ENCODE peak calls at places on chromosome 17, in six cellular contexts. A is left ventricle myocardium inferior, J is thyroid gland, Q is DND-41, F is aorta, Z is heart right ventricle. D is an unnamed sample.

GRCh38 chr17:81311954-81312353 is 16.8 kb upstream of the SLC38A10 start:
- DNase-seq in A (no peak), J (no peak), Q (no peak), F (no peak), Z (no peak), D (no peak)

GRCh38 chr17:49926886-49927285 is 42.1 kb upstream of the DLX4 start:
- DNase-seq in A (peak), J (peak), Q (no peak), F (peak), Z (peak), D (no peak)

GRCh38 chr17:60049936-60050335 is 28.8 kb downstream of the HEATR6 start:
- DNase-seq in A (no peak), J (no peak), Q (no peak), F (no peak), Z (no peak), D (no peak)

GRCh38 chr17:42566215-42566872 is 556 bp upstream of the MLX start:
- DNase-seq in A (no peak), J (no peak), Q (no peak), F (no peak), Z (no peak), D (no peak)

GRCh38 chr17:51166987-51167931 is 1.0 kb downstream of the NME2 start:
- DNase-seq in A (peak), J (peak), Q (peak), F (peak), Z (peak), D (peak)

GRCh38 chr17:47605006-47605405 is 44.7 kb upstream of the KPNB1 start:
- DNase-seq in A (no peak), J (no peak), Q (no peak), F (no peak), Z (no peak), D (no peak)

GRCh38 chr17:48751733-48752398 is 23.3 kb upstream of the HOXB13 start:
- DNase-seq in A (no peak), J (no peak), Q (no peak), F (no peak), Z (no peak), D (no peak)

GRCh38 chr17:76469076-76469990 is 1.9 kb downstream of the AANAT start:
- DNase-seq in A (no peak), J (no peak), Q (no peak), F (no peak), Z (no peak), D (no peak)

GRCh38 chr17:83024205-83024971 is 55.0 kb upstream of the METRNL start:
- DNase-seq in A (no peak), J (no peak), Q (no peak), F (no peak), Z (no peak), D (no peak)

GRCh38 chr17:69539781-69540319 is 125.4 kb downstream of the MAP2K6 start:
- DNase-seq in A (no peak), J (peak), Q (no peak), F (no peak), Z (no peak), D (no peak)

GRCh38 chr17:14790518-14790917 is 474.6 kb downstream of the PMP22 start:
- DNase-seq in A (no peak), J (no peak), Q (no peak), F (no peak), Z (peak), D (no peak)

GRCh38 chr17:28384281-28385036 is 13.0 kb downstream of the SARM1 start:
- DNase-seq in A (peak), J (peak), Q (peak), F (peak), Z (peak), D (peak)

GRCh38 chr17:76367647-76368046 is 13.9 kb upstream of the PRPSAP1 start:
- DNase-seq in A (no peak), J (no peak), Q (no peak), F (no peak), Z (no peak), D (no peak)

GRCh38 chr17:80872999-80873951 is 118.4 kb upstream of the CHMP6 start:
- DNase-seq in A (peak), J (no peak), Q (no peak), F (no peak), Z (no peak), D (no peak)

GRCh38 chr17:34902761-34903325 is 58.4 kb downstream of the CCT6B start:
- DNase-seq in A (no peak), J (no peak), Q (no peak), F (no peak), Z (no peak), D (no peak)

GRCh38 chr17:70029019-70029767 is 45.8 kb upstream of the KCNJ16 start:
- DNase-seq in A (no peak), J (no peak), Q (no peak), F (no peak), Z (no peak), D (no peak)

GRCh38 chr17:47316316-47316715 is 7.4 kb upstream of the EFCAB13 start:
- DNase-seq in A (no peak), J (no peak), Q (no peak), F (no peak), Z (no peak), D (no peak)

GRCh38 chr17:78365561-78366108 is 5.8 kb upstream of the SOCS3 start:
- DNase-seq in A (no peak), J (peak), Q (no peak), F (no peak), Z (no peak), D (no peak)

GRCh38 chr17:78366109-78366848 is 6.4 kb upstream of the SOCS3 start:
- DNase-seq in A (no peak), J (peak), Q (no peak), F (no peak), Z (no peak), D (no peak)

GRCh38 chr17:78362232-78362631 is 2.4 kb upstream of the SOCS3 start:
- DNase-seq in A (no peak), J (no peak), Q (no peak), F (no peak), Z (no peak), D (no peak)

GRCh38 chr17:78362671-78363070 is 2.8 kb upstream of the SOCS3 start:
- DNase-seq in A (no peak), J (no peak), Q (no peak), F (no peak), Z (no peak), D (no peak)

GRCh38 chr17:78364436-78365281 is 4.8 kb upstream of the SOCS3 start:
- DNase-seq in A (no peak), J (no peak), Q (no peak), F (no peak), Z (no peak), D (no peak)
- H3K4me3 ChIP-seq in A (no peak), J (no peak), Q (no peak), F (no peak), Z (no peak), D (no peak)

GRCh38 chr17:45128331-45128730 is 4.0 kb downstream of the PLCD3 start:
- DNase-seq in A (no peak), J (no peak), Q (no peak), F (peak), Z (no peak), D (no peak)
- H3K27ac ChIP-seq in A (peak), J (peak), Q (no peak), F (peak), Z (peak), D (peak)

GRCh38 chr17:55730380-55730779 is 7.7 kb upstream of the TMEM100 start:
- DNase-seq in A (no peak), J (no peak), Q (no peak), F (no peak), Z (no peak), D (no peak)

GRCh38 chr17:55734128-55734781 is 11.6 kb upstream of the TMEM100 start:
- DNase-seq in A (no peak), J (no peak), Q (no peak), F (no peak), Z (no peak), D (no peak)

GRCh38 chr17:55730808-55731207 is 8.1 kb upstream of the TMEM100 start:
- DNase-seq in A (no peak), J (no peak), Q (no peak), F (no peak), Z (no peak), D (no peak)

GRCh38 chr17:55729484-55729883 is 6.8 kb upstream of the TMEM100 start:
- DNase-seq in A (no peak), J (no peak), Q (no peak), F (no peak), Z (no peak), D (no peak)

GRCh38 chr17:55731586-55732250 is 9.1 kb upstream of the TMEM100 start:
- DNase-seq in A (peak), J (peak), Q (no peak), F (peak), Z (peak), D (no peak)
- H3K4me3 ChIP-seq in A (peak), J (no peak), Q (no peak), F (no peak), Z (peak), D (no peak)

GRCh38 chr17:1750628-1751027 is 8.0 kb downstream of the SERPINF2 start:
- DNase-seq in A (no peak), J (no peak), Q (no peak), F (no peak), Z (no peak), D (no peak)

GRCh38 chr17:1754430-1755112 is 7.3 kb upstream of the SERPINF1 start:
- DNase-seq in A (no peak), J (no peak), Q (no peak), F (no peak), Z (no peak), D (no peak)

GRCh38 chr17:1755252-1755992 is 6.4 kb upstream of the SERPINF1 start:
- DNase-seq in A (no peak), J (no peak), Q (no peak), F (no peak), Z (no peak), D (no peak)

GRCh38 chr17:1753767-1754429 is 8.0 kb upstream of the SERPINF1 start:
- DNase-seq in A (no peak), J (no peak), Q (no peak), F (no peak), Z (no peak), D (no peak)

GRCh38 chr17:1752425-1752941 is 9.4 kb upstream of the SERPINF1 start:
- DNase-seq in A (no peak), J (no peak), Q (no peak), F (no peak), Z (no peak), D (no peak)
- H3K27ac ChIP-seq in A (peak), J (no peak), Q (no peak), F (no peak), Z (peak), D (peak)

GRCh38 chr17:64382184-64382583 is 8.5 kb downstream of the PECAM1 start:
- DNase-seq in A (no peak), J (no peak), Q (no peak), F (no peak), Z (no peak), D (no peak)
- H3K4me3 ChIP-seq in A (no peak), J (no peak), Q (no peak), F (no peak), Z (no peak), D (no peak)

GRCh38 chr17:7367918-7368596 is 12.8 kb upstream of the TNK1 start:
- DNase-seq in A (no peak), J (no peak), Q (no peak), F (no peak), Z (no peak), D (no peak)

GRCh38 chr17:7374353-7374752 is 6.5 kb upstream of the TNK1 start:
- DNase-seq in A (no peak), J (no peak), Q (no peak), F (no peak), Z (no peak), D (no peak)

GRCh38 chr17:7367083-7367482 is 12.1 kb downstream of the TMEM95 start:
- DNase-seq in A (no peak), J (no peak), Q (no peak), F (no peak), Z (no peak), D (no peak)

GRCh38 chr17:7370853-7371252 is 10.0 kb upstream of the TNK1 start:
- DNase-seq in A (no peak), J (no peak), Q (no peak), F (no peak), Z (no peak), D (no peak)
- H3K27ac ChIP-seq in A (no peak), J (no peak), Q (no peak), F (no peak), Z (no peak), D (no peak)

GRCh38 chr17:38729886-38730525 is at the start of gene CISD3:
- DNase-seq in A (peak), J (peak), Q (peak), F (peak), Z (peak), D (peak)

GRCh38 chr17:38733315-38734234 is 3.4 kb downstream of the CISD3 start:
- DNase-seq in A (no peak), J (no peak), Q (peak), F (no peak), Z (no peak), D (peak)

GRCh38 chr17:38730526-38731379 is 612 bp downstream of the CISD3 start:
- DNase-seq in A (peak), J (peak), Q (peak), F (peak), Z (peak), D (no peak)

GRCh38 chr17:38732376-38733314 is 2.5 kb downstream of the CISD3 start:
- DNase-seq in A (no peak), J (peak), Q (no peak), F (peak), Z (no peak), D (peak)

DNA sequence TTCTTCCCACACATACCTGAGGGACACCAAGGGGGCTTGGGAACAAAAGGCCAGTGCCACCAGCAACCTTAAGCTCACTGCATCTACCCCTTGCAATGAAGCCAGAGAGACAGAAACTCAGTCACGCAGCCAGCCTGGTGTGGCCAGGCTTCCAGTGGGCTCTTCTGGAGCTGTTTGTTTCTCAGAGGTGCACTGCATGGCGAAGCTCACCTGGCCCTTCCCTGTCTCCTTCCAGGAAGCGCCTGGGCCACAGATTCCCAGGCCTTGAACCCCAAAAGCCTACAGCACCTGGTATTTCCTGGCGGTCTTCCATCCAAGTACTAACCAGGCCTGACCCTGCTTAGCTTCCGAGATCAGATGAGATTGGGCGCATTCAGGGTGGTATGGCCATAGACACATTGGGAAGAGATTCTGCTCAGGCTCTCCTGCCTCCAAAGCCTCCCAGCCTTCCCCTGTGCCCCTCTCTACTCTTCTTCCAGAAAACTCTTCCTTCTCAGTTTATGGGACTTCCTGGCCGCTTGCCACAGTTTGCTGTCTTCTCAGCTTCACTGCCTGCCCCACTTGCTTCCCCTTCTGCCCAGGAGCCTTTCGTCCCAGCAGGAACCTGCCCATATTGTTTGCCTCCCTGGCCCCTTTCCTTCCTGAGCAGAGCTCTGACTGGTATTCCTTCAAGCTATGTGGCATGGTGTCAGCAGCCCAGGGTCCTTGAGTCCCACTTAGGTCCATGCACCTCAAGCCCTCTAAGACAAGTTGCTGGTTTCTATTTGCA is 1.6 kb downstream of the CISD3 start:
- DNase-seq in A (no peak), J (no peak), Q (no peak), F (peak), Z (no peak), D (peak)
- H3K4me3 ChIP-seq in A (peak), J (no peak), Q (peak), F (no peak), Z (peak), D (peak)

D was measured in prostate gland.